ENCODE peak calls at places on chromosome 15, in ten cellular contexts. Y is thoracic aorta; N is dorsolateral prefrontal cortex; I is aorta; D is A549; L is kidney; Z is effector memory CD4-positive, alpha-beta T cell; F is esophagus squamous epithelium; M is cardiac muscle cell; Q is upper lobe of right lung. E is an unnamed sample.

GRCh38 chr15:77028451-77029165 is 33.7 kb downstream of the PSTPIP1 start:
- DNase-seq in Y (no peak), N (peak; percentile 27), I (peak; percentile 41), M (no peak), Q (peak; percentile 64), D (no peak), Z (no peak), L (peak; percentile 50), F (no peak), E (no peak)

GRCh38 chr15:97761124-97761523 is 199.4 kb upstream of the ARRDC4 start:
- DNase-seq in D (no peak), F (no peak), N (no peak), Y (no peak), L (no peak), Q (no peak), M (no peak), I (no peak), Z (no peak), E (no peak)

GRCh38 chr15:78075490-78076230 is 1.9 kb downstream of the TBC1D2B start:
- DNase-seq in L (no peak), D (peak; percentile 38), N (peak; percentile 30), Q (no peak), Z (no peak), M (peak; percentile 74), I (peak; percentile 72), F (no peak), Y (no peak), E (no peak)

GRCh38 chr15:67149068-67149841 is 83.9 kb downstream of the SMAD3 start:
- DNase-seq in F (no peak), M (no peak), Z (no peak), L (peak; percentile 52), Y (no peak), N (no peak), D (no peak), I (no peak), Q (no peak), E (no peak)

GRCh38 chr15:91348812-91349500 is 248.9 kb downstream of the SV2B start:
- DNase-seq in L (no peak), Y (no peak), N (no peak), F (no peak), D (no peak), Z (no peak), M (no peak), I (no peak), Q (no peak), E (peak; percentile 23)

GRCh38 chr15:29849716-29850115 is 27.4 kb upstream of the TJP1 start:
- DNase-seq in Q (no peak), I (no peak), Z (no peak), Y (no peak), M (no peak), D (no peak), N (no peak), F (no peak), L (no peak), E (no peak)

GRCh38 chr15:22839046-22839705 is 710 bp downstream of the NIPA2 start:
- DNase-seq in Y (no peak), M (no peak), D (no peak), F (no peak), Q (no peak), I (no peak), Z (no peak), L (no peak), N (no peak), E (no peak)

GRCh38 chr15:74768099-74768770 is 13.6 kb upstream of the CSK start:
- DNase-seq in L (no peak), I (no peak), F (no peak), N (no peak), M (no peak), Z (no peak), Q (no peak), D (no peak), Y (no peak), E (no peak)

GRCh38 chr15:84725001-84725491 is 9.1 kb upstream of the SEC11A start:
- DNase-seq in F (no peak), Y (no peak), I (no peak), Z (no peak), D (no peak), Q (no peak), M (no peak), L (no peak), N (no peak), E (peak; percentile 40)

GRCh38 chr15:70643783-70644125 is 119.6 kb downstream of the UACA start:
- DNase-seq in Q (no peak), Z (no peak), M (no peak), D (peak; percentile 59), Y (no peak), I (no peak), N (no peak), F (no peak), L (no peak), E (no peak)

GRCh38 chr15:51348688-51349087 is 7.2 kb downstream of the GLDN start:
- DNase-seq in I (no peak), F (no peak), M (no peak), Z (no peak), N (no peak), L (no peak), Q (no peak), D (no peak), Y (no peak), E (no peak)
- H3K27ac ChIP-seq in I (peak overlapping the region; percentile 25), F (no peak overlapping the region), M (no peak overlapping the region), Z (no peak overlapping the region), N (peak overlapping the region; percentile 95), L (no peak overlapping the region), Q (no peak overlapping the region), D (no peak overlapping the region), Y (peak overlapping the region; percentile 75), E (no peak overlapping the region)

DNA sequence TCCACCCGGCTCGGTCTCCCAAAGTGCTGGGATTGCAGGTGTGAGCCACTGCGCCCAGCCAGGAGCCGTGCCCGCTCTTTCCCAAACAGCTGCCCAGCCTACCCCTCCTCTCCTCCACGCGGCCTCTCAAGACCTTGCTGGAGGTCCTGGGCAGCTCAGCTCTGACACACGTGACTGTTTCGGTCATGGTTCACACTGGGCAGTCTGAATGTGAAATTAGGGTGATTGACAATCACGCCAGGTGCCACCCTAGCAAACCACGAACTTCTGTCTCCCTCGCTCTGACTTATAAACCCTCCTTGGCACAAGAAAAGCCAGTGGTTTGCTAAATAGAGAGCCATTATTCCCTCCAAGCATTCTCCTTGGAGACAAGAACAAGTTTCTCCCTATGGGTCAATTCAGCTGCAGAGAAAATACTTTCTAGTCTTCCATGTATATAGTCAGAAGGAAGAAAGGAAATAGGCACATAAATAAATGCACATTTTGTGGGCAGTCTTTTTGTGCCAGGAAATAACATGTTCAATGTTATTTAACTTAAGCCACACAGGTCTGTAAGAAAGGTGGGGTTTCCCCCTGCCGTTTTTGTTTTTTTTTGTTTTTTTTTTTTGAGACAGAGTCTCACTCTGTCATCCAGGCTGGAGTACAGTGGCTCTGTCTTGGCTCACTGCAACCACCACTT is 121.9 kb upstream of the MEF2A start:
- DNase-seq in M (no peak), Y (no peak), F (no peak), Q (peak; percentile 42), I (peak; percentile 45), D (no peak), L (no peak), Z (no peak), N (no peak), E (no peak)
- H3K4me3 ChIP-seq in M (no peak overlapping the region), Y (no peak overlapping the region), F (no peak overlapping the region), Q (no peak overlapping the region), I (no peak overlapping the region), D (no peak overlapping the region), L (no peak overlapping the region), Z (no peak overlapping the region), N (no peak overlapping the region), E (peak overlapping the region; percentile 28)

GRCh38 chr15:80419546-80419945 is 15.4 kb downstream of the ARNT2 start:
- DNase-seq in D (no peak), L (no peak), I (no peak), F (no peak), Z (no peak), Y (no peak), Q (no peak), M (no peak), N (no peak), E (no peak)

GRCh38 chr15:80420658-80421057 is 16.5 kb downstream of the ARNT2 start:
- DNase-seq in D (no peak), Q (no peak), L (no peak), F (no peak), M (no peak), I (no peak), Y (no peak), N (no peak), Z (no peak), E (no peak)

GRCh38 chr15:80415331-80415730 is 11.1 kb downstream of the ARNT2 start:
- DNase-seq in M (no peak), N (no peak), L (no peak), Z (no peak), I (no peak), Y (no peak), F (no peak), Q (no peak), D (no peak), E (no peak)

GRCh38 chr15:80416702-80417101 is 12.5 kb downstream of the ARNT2 start:
- DNase-seq in N (no peak), L (no peak), Y (no peak), F (no peak), Z (no peak), I (no peak), M (no peak), Q (no peak), D (no peak), E (no peak)

DNA sequence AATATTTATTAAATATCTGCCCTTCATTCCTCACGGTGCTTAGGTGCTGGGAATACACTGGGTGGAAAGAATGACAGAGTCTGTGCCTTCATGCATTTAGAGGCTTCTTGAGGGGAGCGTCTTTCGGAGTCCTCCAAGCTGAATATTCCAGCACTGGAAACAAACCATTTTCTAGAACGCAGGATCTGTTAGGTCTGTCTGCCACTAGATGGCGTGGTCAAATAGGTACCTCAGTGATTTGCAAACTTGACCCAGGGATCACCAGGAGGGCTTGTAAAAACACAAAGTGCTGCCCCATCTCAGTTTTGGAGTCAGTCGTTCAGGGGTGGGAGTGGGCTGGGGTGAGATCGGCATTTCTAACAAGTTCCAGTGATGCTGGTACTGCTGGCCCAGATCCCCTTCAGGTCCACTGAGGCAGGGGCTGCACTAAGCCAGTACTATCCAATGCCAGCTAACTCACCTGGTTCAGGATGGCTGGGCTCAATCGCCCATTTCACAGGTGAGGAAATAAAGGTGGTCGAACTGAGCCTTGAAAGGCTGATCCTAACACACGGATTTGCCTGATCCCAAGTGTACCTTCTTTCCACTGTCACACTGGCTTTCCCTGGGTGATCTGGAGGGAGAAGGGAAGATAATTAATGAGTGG is 14.8 kb downstream of the ARNT2 start:
- DNase-seq in N (no peak), M (peak; percentile 70), L (no peak), Y (no peak), Z (no peak), F (no peak), Q (no peak), I (no peak), D (peak; percentile 73), E (no peak)
- H3K27ac ChIP-seq in N (peak overlapping the region; percentile 60), M (no peak overlapping the region), L (peak overlapping the region; percentile 60), Y (no peak overlapping the region), Z (no peak overlapping the region), F (no peak overlapping the region), Q (no peak overlapping the region), I (no peak overlapping the region), D (peak overlapping the region; percentile 68), E (no peak overlapping the region)

DNA sequence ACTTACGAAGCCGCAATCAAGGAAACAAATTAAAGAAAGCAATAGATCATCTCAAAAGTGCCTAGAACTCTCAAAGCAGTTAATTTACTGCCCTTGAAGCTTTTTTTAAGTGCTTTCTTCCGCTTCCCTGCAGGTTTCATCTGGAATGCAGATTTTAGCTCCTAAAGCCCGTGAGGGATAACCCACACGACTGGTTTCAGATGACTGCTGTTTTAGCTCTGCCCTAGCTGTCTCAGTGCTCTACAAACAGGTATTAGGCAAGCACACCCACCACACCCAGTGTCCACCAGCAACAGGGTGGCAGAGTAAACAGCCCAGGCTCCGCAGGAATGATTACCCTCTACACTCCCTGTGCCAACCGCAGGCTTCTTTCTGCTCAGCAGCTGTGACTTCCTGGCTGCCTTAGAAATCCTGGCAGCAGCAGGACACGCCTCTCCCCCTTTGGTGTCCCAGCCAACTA is 126.0 kb downstream of the FMN1 start:
- DNase-seq in F (no peak), Q (peak; percentile 84), D (peak; percentile 81), Z (no peak), Y (no peak), N (no peak), M (no peak), I (no peak), L (peak; percentile 89), E (no peak)
- H3K4me3 ChIP-seq in F (peak overlapping the region; percentile 34), Q (peak overlapping the region; percentile 39), D (peak overlapping the region; percentile 26), Z (no peak overlapping the region), Y (peak overlapping the region; percentile 54), N (no peak overlapping the region), M (no peak overlapping the region), I (no peak overlapping the region), L (peak overlapping the region; percentile 54), E (no peak overlapping the region)

E was measured in CD8-positive, alpha-beta T cell.